ENCODE peak calls at places on chromosomes 4 and X, in four cellular contexts. I is activated T-cell treated with anti-CD3 and anti-CD28 coated beads for 24 hours; L is A673; H is stimulated activated CD4-positive, alpha-beta T cell treated with anti-CD3 and anti-CD28 coated beads, Interleukin-1b, Interleukin-23, amount 100 ng/mL, for 4 hours. U is an unnamed sample.
A peak's percentile ranks its signal among the peaks of the same experiment; 100 is the strongest.

GRCh38 chr4:128924951-128925350 is 115.5 kb downstream of the JADE1 start:
- DNase-seq in H (no peak), L (no peak), I (no peak), U (no peak)

GRCh38 chrX:38799995-38800394 is 1.3 kb upstream of the MID1IP1 start:
- DNase-seq in I (no peak), H (no peak), L (no peak), U (no peak)

GRCh38 chrX:72100824-72101351 is 30.8 kb downstream of the RTL5 start:
- DNase-seq in I (peak; percentile 38), L (no peak), H (peak; percentile 10), U (peak; percentile 81)

GRCh38 chrX:147550217-147550616 is 361.5 kb upstream of the FMR1 start:
- DNase-seq in I (no peak), H (no peak), L (peak; percentile 24), U (no peak)

GRCh38 chr4:88528861-88529260 is 5.3 kb upstream of the PYURF start:
- DNase-seq in I (no peak), H (no peak), L (no peak), U (no peak)

GRCh38 chr4:147492301-147492700 is 11.4 kb downstream of the EDNRA start:
- DNase-seq in I (no peak), L (no peak), H (no peak), U (no peak)

GRCh38 chrX:133415276-133416105 is at the start of gene GPC4:
- DNase-seq in I (no peak), H (no peak), L (peak; percentile 81), U (no peak)

GRCh38 chr4:101171747-101172146 is 175.6 kb downstream of the PPP3CA start:
- DNase-seq in I (no peak), H (no peak), L (peak; percentile 58), U (no peak)

GRCh38 chr4:159201168-159201567 is 98.3 kb downstream of the RAPGEF2 start:
- DNase-seq in L (peak; percentile 21), H (no peak), I (no peak), U (no peak)

GRCh38 chrX:153312842-153313241 is 8.7 kb downstream of the PNMA6F start:
- DNase-seq in I (no peak), L (no peak), H (no peak), U (no peak)

GRCh38 chr4:168615294-168615693 is 118.4 kb downstream of the PALLD start:
- DNase-seq in L (peak; percentile 65), H (no peak), I (no peak), U (no peak)

GRCh38 chr4:182749768-182750167 is 167.4 kb downstream of the DCTD start:
- DNase-seq in H (no peak), I (no peak), L (no peak), U (no peak)

GRCh38 chr4:185523862-185524261 is 11.4 kb downstream of the PDLIM3 start:
- DNase-seq in I (no peak), H (no peak), L (no peak), U (no peak)

GRCh38 chr4:88843067-88843723 is 145.6 kb upstream of the NAP1L5 start:
- DNase-seq in I (no peak), H (no peak), L (peak; percentile 32), U (no peak)

GRCh38 chr4:72899214-72899613 is 170.3 kb downstream of the COX18 start:
- DNase-seq in H (no peak), I (no peak), L (no peak), U (no peak)

GRCh38 chrX:7088968-7089615 is 58.4 kb upstream of the STS start:
- DNase-seq in I (no peak), L (no peak), H (no peak), U (peak; percentile 32)

GRCh38 chr4:41985151-41985550 is 3.6 kb downstream of the DCAF4L1 start:
- DNase-seq in L (no peak), H (no peak), I (no peak), U (no peak)

GRCh38 chrX:3435057-3435456 is 88.6 kb upstream of the MXRA5 start:
- DNase-seq in L (no peak), I (no peak), H (no peak), U (no peak)

GRCh38 chrX:2342281-2342688 is 158.5 kb downstream of the DHRSX start:
- DNase-seq in I (no peak), H (no peak), L (no peak), U (no peak)

GRCh38 chr4:151195801-151196200 is 81.2 kb upstream of the PRSS48 start:
- DNase-seq in I (no peak), H (no peak), L (no peak), U (no peak)

GRCh38 chr4:47038263-47038662 is 6.9 kb downstream of the GABRB1 start:
- DNase-seq in I (no peak), L (peak; percentile 7), H (no peak), U (no peak)

GRCh38 chrX:39112143-39112542 is 310.9 kb downstream of the MID1IP1 start:
- DNase-seq in H (no peak), L (no peak), I (no peak), U (no peak)

GRCh38 chr4:53974561-53974960 is 89.8 kb downstream of the CHIC2 start:
- DNase-seq in H (no peak), L (no peak), I (no peak), U (no peak)

GRCh38 chrX:97027384-97027922 is 143.7 kb downstream of the RPA4 start:
- DNase-seq in L (no peak), I (no peak), H (no peak), U (no peak)

GRCh38 chr4:174256277-174256713 is 27.2 kb downstream of the FBXO8 start:
- DNase-seq in H (no peak), I (no peak), L (peak; percentile 51), U (no peak)

GRCh38 chr4:162498168-162498567 is 334.4 kb upstream of the FSTL5 start:
- DNase-seq in H (no peak), L (no peak), I (no peak), U (no peak)

GRCh38 chr4:152036626-152037025 is 275.8 kb upstream of the GATB start:
- DNase-seq in I (no peak), H (no peak), L (no peak), U (no peak)

GRCh38 chr4:157114671-157115070 is 38.7 kb downstream of the GLRB start:
- DNase-seq in H (no peak), L (no peak), I (no peak), U (no peak)

GRCh38 chr4:106019771-106020170 is 124.5 kb downstream of the NPNT start:
- DNase-seq in H (no peak), L (no peak), I (no peak), U (no peak)

GRCh38 chr4:188986271-188986689 is 847.0 kb downstream of the TRIML1 start:
- DNase-seq in L (peak; percentile 44), H (no peak), I (no peak), U (no peak)

GRCh38 chrX:39309018-39309620 is 507.9 kb downstream of the MID1IP1 start:
- DNase-seq in I (peak; percentile 47), L (peak; percentile 17), H (peak; percentile 23), U (peak; percentile 44)

GRCh38 chr4:141011799-141012377 is 121.4 kb downstream of the RNF150 start:
- DNase-seq in L (no peak), H (no peak), I (no peak), U (no peak)

GRCh38 chr4:148253748-148254147 is 188.5 kb downstream of the NR3C2 start:
- DNase-seq in H (no peak), I (no peak), L (no peak), U (no peak)

GRCh38 chr4:13933163-13933562 is 305.6 kb upstream of the BOD1L1 start:
- DNase-seq in I (no peak), L (no peak), H (no peak), U (no peak)